ENCODE peak calls at places on chromosome 22, in six cellular contexts. A is NCI-H1930; G is HFF-Myc; P is psoas muscle; S is ascending aorta; J is activated CD4-positive, alpha-beta T cell treated with anti-CD3 and anti-CD28 coated beads for 48 hours. T is an unnamed sample.

GRCh38 chr22:44574581-44575343 is 76.7 kb upstream of the RTL6 start:
- DNase-seq in P (no peak), G (no peak), A (no peak), S (peak), J (no peak), T (no peak)

GRCh38 chr22:20015971-20016733 is 471 bp downstream of the ARVCF start:
- DNase-seq in G (no peak), P (no peak), S (no peak), A (no peak), J (peak), T (peak)

GRCh38 chr22:41092847-41093371 is 517 bp downstream of the EP300 start:
- DNase-seq in J (peak), P (peak), G (no peak), S (peak), A (peak), T (peak)

GRCh38 chr22:19762315-19763140 is 1.9 kb downstream of the TBX1 start:
- DNase-seq in S (no peak), A (no peak), P (no peak), J (no peak), G (no peak), T (no peak)

GRCh38 chr22:49968313-49968830 is 7.8 kb downstream of the PIM3 start:
- DNase-seq in A (no peak), P (peak), G (no peak), J (peak), S (no peak), T (no peak)

GRCh38 chr22:45911601-45912271 is 65.2 kb downstream of the WNT7B start:
- DNase-seq in P (peak), J (no peak), G (no peak), S (no peak), A (no peak), T (peak)

GRCh38 chr22:24727218-24727851 is 47.2 kb downstream of the PIWIL3 start:
- DNase-seq in A (peak), J (no peak), P (no peak), G (peak), S (no peak), T (peak)

GRCh38 chr22:50635591-50635990 is 7.6 kb upstream of the ARSA start:
- DNase-seq in J (no peak), A (no peak), G (no peak), P (no peak), S (no peak), T (no peak)

GRCh38 chr22:32106930-32107329 is 52.2 kb downstream of the C22orf42 start:
- DNase-seq in G (no peak), S (no peak), A (no peak), P (no peak), J (peak), T (no peak)

GRCh38 chr22:30680998-30681770 is 13.5 kb upstream of the OSBP2 start:
- DNase-seq in A (no peak), G (no peak), S (no peak), J (no peak), P (no peak), T (no peak)

GRCh38 chr22:28442264-28442950 is 237.2 kb downstream of the TTC28 start:
- DNase-seq in A (no peak), P (peak), J (peak), G (no peak), S (peak), T (peak)

T was measured in erythroblast.